ENCODE peak calls at places on chromosomes 1 and 21, in four cellular contexts. One of them, this sample, is unnamed.

GRCh38 chr1:199685369-199685768 is 342.1 kb upstream of the NR5A2 start:
- DNase-seq in fibroblast of mammary gland: peak; percentile 71
- DNase-seq in pancreas: no peak
- DNase-seq in foreskin fibroblast: peak; percentile 62
- DNase-seq in this sample: no peak

GRCh38 chr1:7535934-7536878 is 234.9 kb upstream of the VAMP3 start:
- DNase-seq in foreskin fibroblast: no peak
- DNase-seq in fibroblast of mammary gland: no peak
- DNase-seq in pancreas: peak; percentile 30
- DNase-seq in this sample: no peak

GRCh38 chr1:118988186-118989005 is at the start of gene TBX15:
- DNase-seq in fibroblast of mammary gland: peak; percentile 80
- DNase-seq in pancreas: no peak
- DNase-seq in foreskin fibroblast: peak; percentile 79
- DNase-seq in this sample: no peak

GRCh38 chr1:23810818-23811420 is 10.4 kb upstream of the GALE start:
- DNase-seq in foreskin fibroblast: no peak
- DNase-seq in fibroblast of mammary gland: peak; percentile 43
- DNase-seq in pancreas: no peak
- DNase-seq in this sample: peak; percentile 90

GRCh38 chr21:40947713-40948112 is 100.8 kb upstream of the DSCAM start:
- DNase-seq in pancreas: no peak
- DNase-seq in fibroblast of mammary gland: no peak
- DNase-seq in foreskin fibroblast: no peak
- DNase-seq in this sample: no peak

GRCh38 chr1:25484096-25484495 is 53.4 kb downstream of the MACO1 start:
- DNase-seq in fibroblast of mammary gland: no peak
- DNase-seq in pancreas: peak; percentile 73
- DNase-seq in foreskin fibroblast: no peak
- DNase-seq in this sample: peak; percentile 42

GRCh38 chr1:118627435-118627834 is 360.7 kb downstream of the TBX15 start:
- DNase-seq in pancreas: no peak
- DNase-seq in foreskin fibroblast: peak; percentile 1
- DNase-seq in fibroblast of mammary gland: peak; percentile 35
- DNase-seq in this sample: no peak

GRCh38 chr1:97061604-97062003 is 340.0 kb downstream of the PTBP2 start:
- DNase-seq in pancreas: no peak
- DNase-seq in fibroblast of mammary gland: no peak
- DNase-seq in foreskin fibroblast: no peak
- DNase-seq in this sample: no peak

GRCh38 chr1:222702210-222702609 is 10.1 kb downstream of the AIDA start:
- DNase-seq in foreskin fibroblast: no peak
- DNase-seq in pancreas: no peak
- DNase-seq in fibroblast of mammary gland: no peak
- DNase-seq in this sample: no peak

GRCh38 chr1:225442156-225442555 is 14.3 kb upstream of the LBR start:
- DNase-seq in foreskin fibroblast: no peak
- DNase-seq in pancreas: no peak
- DNase-seq in fibroblast of mammary gland: no peak
- DNase-seq in this sample: no peak

GRCh38 chr1:180542113-180542512 is 16.7 kb upstream of the OVAAL start:
- DNase-seq in fibroblast of mammary gland: no peak
- DNase-seq in pancreas: no peak
- DNase-seq in foreskin fibroblast: no peak
- DNase-seq in this sample: no peak

GRCh38 chr1:15035236-15035635 is 118.3 kb upstream of the TMEM51 start:
- DNase-seq in pancreas: no peak
- DNase-seq in foreskin fibroblast: no peak
- DNase-seq in fibroblast of mammary gland: no peak
- DNase-seq in this sample: no peak

GRCh38 chr1:212699104-212699838 is 369 bp downstream of the BATF3 start:
- DNase-seq in fibroblast of mammary gland: peak; percentile 26
- DNase-seq in foreskin fibroblast: no peak
- DNase-seq in pancreas: peak; percentile 79
- DNase-seq in this sample: peak; percentile 29

GRCh38 chr1:202107801-202108731 is 14.7 kb upstream of the GPR37L1 start:
- DNase-seq in fibroblast of mammary gland: no peak
- DNase-seq in pancreas: peak; percentile 72
- DNase-seq in foreskin fibroblast: no peak
- DNase-seq in this sample: peak; percentile 94

GRCh38 chr1:115925511-115925910 is 50.8 kb upstream of the SLC22A15 start:
- DNase-seq in fibroblast of mammary gland: no peak
- DNase-seq in pancreas: no peak
- DNase-seq in foreskin fibroblast: no peak
- DNase-seq in this sample: no peak

GRCh38 chr1:175070818-175071217 is 3.2 kb downstream of the TNN start:
- DNase-seq in pancreas: no peak
- DNase-seq in foreskin fibroblast: no peak
- DNase-seq in fibroblast of mammary gland: no peak
- DNase-seq in this sample: no peak

GRCh38 chr1:57719274-57719673 is 295.4 kb upstream of the DAB1 start:
- DNase-seq in pancreas: no peak
- DNase-seq in foreskin fibroblast: no peak
- DNase-seq in fibroblast of mammary gland: no peak
- DNase-seq in this sample: no peak

GRCh38 chr1:52695627-52696026 is 2.5 kb downstream of the COA7 start:
- DNase-seq in fibroblast of mammary gland: no peak
- DNase-seq in pancreas: no peak
- DNase-seq in foreskin fibroblast: no peak
- DNase-seq in this sample: no peak

GRCh38 chr1:166307261-166308188 is 140.7 kb upstream of the FAM78B start:
- DNase-seq in pancreas: no peak
- DNase-seq in fibroblast of mammary gland: no peak
- DNase-seq in foreskin fibroblast: no peak
- DNase-seq in this sample: no peak

GRCh38 chr1:108556079-108556478 is 3.8 kb upstream of the EEIG2 start:
- DNase-seq in pancreas: no peak
- DNase-seq in fibroblast of mammary gland: no peak
- DNase-seq in foreskin fibroblast: no peak
- DNase-seq in this sample: no peak

GRCh38 chr1:30708361-30708728 is 15.0 kb downstream of the MATN1 start:
- DNase-seq in foreskin fibroblast: no peak
- DNase-seq in pancreas: no peak
- DNase-seq in fibroblast of mammary gland: no peak
- DNase-seq in this sample: no peak

GRCh38 chr21:18368193-18368592 is 35.4 kb downstream of the TMPRSS15 start:
- DNase-seq in pancreas: no peak
- DNase-seq in fibroblast of mammary gland: no peak
- DNase-seq in foreskin fibroblast: no peak
- DNase-seq in this sample: no peak

GRCh38 chr1:74579425-74579824 is 67.0 kb upstream of the LRRC53 start:
- DNase-seq in foreskin fibroblast: no peak
- DNase-seq in fibroblast of mammary gland: no peak
- DNase-seq in pancreas: no peak
- DNase-seq in this sample: no peak

GRCh38 chr1:10687142-10687715 is 109.2 kb downstream of the CASZ1 start:
- DNase-seq in foreskin fibroblast: no peak
- DNase-seq in fibroblast of mammary gland: no peak
- DNase-seq in pancreas: no peak
- DNase-seq in this sample: peak; percentile 85

GRCh38 chr1:7752512-7753417 is 18.3 kb upstream of the VAMP3 start:
- DNase-seq in fibroblast of mammary gland: peak; percentile 68
- DNase-seq in pancreas: no peak
- DNase-seq in foreskin fibroblast: peak; percentile 48
- DNase-seq in this sample: peak; percentile 65

DNA sequence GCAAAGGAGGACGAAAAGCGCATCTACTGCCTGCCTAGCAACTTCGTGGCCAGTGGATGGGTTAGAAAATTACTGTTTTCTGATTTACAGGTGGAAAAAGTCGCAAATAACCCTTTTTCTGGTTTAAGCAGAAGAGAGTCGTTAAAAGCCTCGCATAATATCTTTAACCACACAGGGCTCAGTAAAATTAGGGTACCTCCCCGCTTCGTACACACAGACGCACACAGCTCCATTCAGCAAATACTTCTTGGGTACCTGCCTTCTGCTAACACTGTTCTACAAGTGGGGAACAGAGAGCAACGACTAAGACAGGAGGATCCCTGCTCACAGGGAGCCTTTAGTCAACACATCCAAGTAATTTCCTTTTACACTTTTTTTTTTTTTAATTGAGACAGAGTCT is 704 bp downstream of the ALG6 start:
- DNase-seq in foreskin fibroblast: no peak
- DNase-seq in pancreas: no peak
- DNase-seq in fibroblast of mammary gland: no peak
- DNase-seq in this sample: no peak
- TF ChIP-seq CTCF in foreskin fibroblast: no peak
- TF ChIP-seq CTCF in pancreas: no peak
- TF ChIP-seq CTCF in fibroblast of mammary gland: no peak
- TF ChIP-seq CTCF in this sample: no peak

DNA sequence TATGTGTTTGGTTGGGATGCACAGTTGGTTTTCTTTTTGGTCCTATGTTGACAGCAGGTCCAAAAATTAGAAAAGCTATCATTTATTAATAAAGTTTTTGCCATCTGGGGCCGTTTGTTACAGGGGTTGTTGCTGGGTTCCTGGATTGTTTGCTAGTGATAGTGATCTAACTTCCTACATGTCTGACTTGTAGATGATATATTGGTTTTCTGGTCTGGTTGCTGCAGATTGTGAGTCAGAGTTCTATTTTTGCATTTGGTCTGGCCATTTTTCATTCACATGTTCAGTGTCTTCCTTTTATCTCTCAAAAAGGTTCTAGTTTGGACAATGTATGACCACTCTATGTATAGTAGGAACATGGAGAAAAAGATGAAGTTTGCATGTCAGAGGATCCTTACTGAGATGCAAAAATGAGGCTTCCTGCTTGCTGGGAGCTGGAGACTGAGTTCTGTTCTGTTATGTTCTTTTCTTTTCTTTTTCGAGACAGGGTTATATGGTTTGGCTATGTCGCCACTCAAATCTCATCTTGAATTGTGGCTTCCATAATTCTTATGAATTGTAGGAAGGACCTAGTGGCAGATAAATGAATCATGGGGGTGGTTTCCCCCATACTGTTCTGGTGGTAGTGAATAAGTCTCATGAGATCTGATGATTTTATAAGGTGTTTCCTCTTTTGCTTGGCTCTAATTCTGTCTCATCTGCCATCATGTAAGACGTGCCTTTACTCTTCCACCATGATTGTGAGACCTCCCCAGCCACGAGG is 4.1 kb upstream of the NVL start:
- DNase-seq in fibroblast of mammary gland: peak; percentile 73
- DNase-seq in foreskin fibroblast: peak; percentile 39
- DNase-seq in pancreas: no peak
- DNase-seq in this sample: no peak
- H3K4me3 ChIP-seq in fibroblast of mammary gland: no peak overlapping the region
- H3K4me3 ChIP-seq in foreskin fibroblast: no peak overlapping the region
- H3K4me3 ChIP-seq in pancreas: no peak overlapping the region
- H3K4me3 ChIP-seq in this sample: no peak overlapping the region

GRCh38 chr1:152050886-152051764 is 14.3 kb upstream of the S100A11 start:
- DNase-seq in pancreas: no peak
- DNase-seq in foreskin fibroblast: no peak
- DNase-seq in fibroblast of mammary gland: peak; percentile 85
- DNase-seq in this sample: no peak
- TF ChIP-seq CTCF in pancreas: no peak
- TF ChIP-seq CTCF in foreskin fibroblast: no peak
- TF ChIP-seq CTCF in fibroblast of mammary gland: no peak
- TF ChIP-seq CTCF in this sample: no peak

DNA sequence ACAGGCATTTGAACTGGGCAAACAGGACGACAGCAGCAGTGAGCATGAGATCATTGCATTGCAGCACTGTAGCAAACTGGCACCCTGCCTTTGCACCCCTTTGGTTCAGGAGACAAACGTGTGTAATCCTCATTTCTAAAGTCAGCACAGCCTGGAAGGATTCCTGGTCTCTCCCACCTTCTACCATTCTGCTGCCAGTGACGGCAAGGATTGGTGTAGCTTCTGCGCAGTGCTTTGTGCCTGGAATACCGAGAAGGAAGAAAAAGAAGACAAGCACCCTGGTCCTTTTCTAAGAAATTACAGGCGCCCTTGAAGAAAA is 805.3 kb downstream of the USP25 start:
- DNase-seq in foreskin fibroblast: peak; percentile 81
- DNase-seq in fibroblast of mammary gland: peak; percentile 96
- DNase-seq in pancreas: peak; percentile 59
- DNase-seq in this sample: no peak
- H3K4me3 ChIP-seq in foreskin fibroblast: peak overlapping the region; percentile 70
- H3K4me3 ChIP-seq in fibroblast of mammary gland: peak overlapping the region; percentile 57
- H3K4me3 ChIP-seq in pancreas: peak overlapping the region; percentile 13
- H3K4me3 ChIP-seq in this sample: no peak overlapping the region

GRCh38 chr1:90434460-90434859 is 282.6 kb downstream of the BARHL2 start:
- DNase-seq in fibroblast of mammary gland: no peak
- DNase-seq in pancreas: no peak
- DNase-seq in foreskin fibroblast: no peak
- DNase-seq in this sample: no peak
- TF ChIP-seq CTCF in fibroblast of mammary gland: no peak
- TF ChIP-seq CTCF in pancreas: no peak
- TF ChIP-seq CTCF in foreskin fibroblast: no peak
- TF ChIP-seq CTCF in this sample: no peak

GRCh38 chr1:226730826-226731225 is 8.3 kb downstream of the ITPKB start:
- DNase-seq in pancreas: no peak
- DNase-seq in fibroblast of mammary gland: no peak
- DNase-seq in foreskin fibroblast: no peak
- DNase-seq in this sample: no peak
- H3K4me3 ChIP-seq in pancreas: no peak overlapping the region
- H3K4me3 ChIP-seq in fibroblast of mammary gland: no peak overlapping the region
- H3K4me3 ChIP-seq in foreskin fibroblast: no peak overlapping the region
- H3K4me3 ChIP-seq in this sample: no peak overlapping the region

DNA sequence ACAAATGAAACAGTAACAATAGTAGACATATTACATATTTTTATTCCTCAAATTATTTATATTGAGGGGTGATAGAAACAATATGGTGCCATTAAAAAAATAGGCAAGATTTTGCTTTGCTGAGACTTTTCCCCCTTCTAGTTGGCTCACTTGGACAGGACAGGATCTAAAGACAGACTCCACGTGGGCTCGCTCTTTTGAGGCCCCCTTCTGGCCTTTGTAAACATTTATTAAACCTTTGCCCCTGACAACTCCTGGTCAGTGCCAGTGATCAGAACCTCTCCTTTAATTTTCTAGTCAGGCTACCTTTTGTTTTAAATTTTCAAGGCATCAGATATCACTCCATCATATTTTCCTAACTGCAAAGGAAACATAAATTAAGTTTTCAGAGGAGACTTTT is 49.7 kb upstream of the IFI44L start:
- DNase-seq in fibroblast of mammary gland: peak; percentile 8
- DNase-seq in pancreas: no peak
- DNase-seq in foreskin fibroblast: no peak
- DNase-seq in this sample: no peak
- TF ChIP-seq CTCF in fibroblast of mammary gland: peak; percentile 10
- TF ChIP-seq CTCF in pancreas: no peak
- TF ChIP-seq CTCF in foreskin fibroblast: no peak
- TF ChIP-seq CTCF in this sample: no peak

GRCh38 chr1:158833269-158833668 is 2.1 kb downstream of the MNDA start:
- DNase-seq in foreskin fibroblast: no peak
- DNase-seq in fibroblast of mammary gland: no peak
- DNase-seq in pancreas: no peak
- DNase-seq in this sample: no peak
- H3K4me3 ChIP-seq in foreskin fibroblast: no peak overlapping the region
- H3K4me3 ChIP-seq in fibroblast of mammary gland: no peak overlapping the region
- H3K4me3 ChIP-seq in pancreas: no peak overlapping the region
- H3K4me3 ChIP-seq in this sample: no peak overlapping the region